ENCODE peak calls at places on chromosomes 6 and 20, in seven cellular contexts. M is transverse colon, R is HCT116, O is heart left ventricle, Z is adrenal gland, Q is lower leg skin, X is A549. B is an unnamed sample.

GRCh38 chr20:38588303-38588702 is 7.3 kb downstream of the ADIG start:
- DNase-seq in X (no peak), M (no peak), Z (no peak), R (no peak), Q (no peak), O (no peak), B (no peak)

GRCh38 chr20:50585214-50585613 is 75.0 kb downstream of the PTPN1 start:
- DNase-seq in M (no peak), R (no peak), Z (no peak), O (no peak), X (no peak), Q (no peak), B (no peak)

GRCh38 chr6:16739329-16739801 is 21.9 kb downstream of the ATXN1 start:
- DNase-seq in O (no peak), R (no peak), Z (no peak), X (no peak), Q (no peak), M (no peak), B (peak; percentile 55)

GRCh38 chr6:101208152-101208551 is 185.4 kb upstream of the GRIK2 start:
- DNase-seq in R (no peak), X (no peak), O (no peak), M (peak; percentile 68), Z (no peak), Q (no peak), B (no peak)

GRCh38 chr6:98636941-98637340 is 197.4 kb upstream of the POU3F2 start:
- DNase-seq in X (no peak), Z (no peak), Q (no peak), R (no peak), O (no peak), M (no peak), B (no peak)

GRCh38 chr20:6178537-6178936 is 55.7 kb upstream of the FERMT1 start:
- DNase-seq in R (peak; percentile 22), X (no peak), Z (no peak), O (no peak), Q (no peak), M (no peak), B (no peak)

GRCh38 chr6:28446818-28447511 is 3.7 kb upstream of the ZSCAN23 start:
- DNase-seq in X (no peak), Z (no peak), R (no peak), Q (no peak), O (no peak), M (no peak), B (no peak)

GRCh38 chr6:134481953-134482352 is 164.0 kb upstream of the SGK1 start:
- DNase-seq in R (no peak), Q (no peak), X (no peak), O (no peak), Z (no peak), M (no peak), B (no peak)

GRCh38 chr6:131059486-131059885 is 3.6 kb downstream of the EPB41L2 start:
- DNase-seq in O (no peak), Q (no peak), M (no peak), R (no peak), Z (no peak), X (peak; percentile 13), B (no peak)

GRCh38 chr6:90296346-90297123 is at the start of gene BACH2:
- DNase-seq in R (peak; percentile 68), Q (peak; percentile 97), M (peak; percentile 93), O (peak; percentile 91), Z (peak; percentile 84), X (peak; percentile 52), B (peak; percentile 95)
- TF ChIP-seq POLR2A in R (no peak), Q (no peak), M (peak; percentile 25), O (no peak), Z (no peak), X (no peak), B (peak; percentile 73)

DNA sequence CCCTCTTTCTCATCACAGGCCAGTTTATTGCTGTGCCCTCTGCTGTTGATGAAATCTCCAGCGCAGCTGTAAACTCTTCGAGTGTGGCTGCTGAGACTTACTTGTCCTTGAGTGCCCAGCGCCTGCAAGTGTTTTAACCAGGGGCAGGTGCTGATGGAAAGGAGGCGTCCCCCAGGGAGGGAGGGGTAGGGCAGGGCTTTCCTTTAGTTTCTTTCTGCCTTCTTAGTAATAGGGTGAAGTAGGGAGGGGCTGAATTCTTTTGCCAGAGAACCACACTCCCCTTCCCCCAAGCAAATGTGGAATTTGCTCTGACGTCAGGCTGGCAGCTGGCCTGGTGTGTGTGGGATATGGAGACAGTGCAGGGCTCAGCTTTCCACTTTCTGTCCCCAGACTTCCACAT is 61.2 kb downstream of the IGF2R start:
- DNase-seq in X (no peak), R (no peak), O (peak; percentile 89), Q (peak; percentile 94), Z (peak; percentile 80), M (peak; percentile 71), B (no peak)
- TF ChIP-seq CTCF in X (no peak), R (no peak), O (no peak), Q (no peak), Z (no peak), M (no peak), B (no peak)

GRCh38 chr6:42217523-42218367 is at the start of gene MRPS10:
- DNase-seq in M (peak; percentile 93), R (peak; percentile 95), O (peak; percentile 93), X (peak; percentile 85), Z (peak; percentile 90), Q (peak; percentile 98), B (peak; percentile 90)
- TF ChIP-seq POLR2A in M (peak; percentile 83), R (peak; percentile 71), O (no peak), X (peak; percentile 66), Z (peak; percentile 73), Q (no peak), B (peak; percentile 45)

DNA sequence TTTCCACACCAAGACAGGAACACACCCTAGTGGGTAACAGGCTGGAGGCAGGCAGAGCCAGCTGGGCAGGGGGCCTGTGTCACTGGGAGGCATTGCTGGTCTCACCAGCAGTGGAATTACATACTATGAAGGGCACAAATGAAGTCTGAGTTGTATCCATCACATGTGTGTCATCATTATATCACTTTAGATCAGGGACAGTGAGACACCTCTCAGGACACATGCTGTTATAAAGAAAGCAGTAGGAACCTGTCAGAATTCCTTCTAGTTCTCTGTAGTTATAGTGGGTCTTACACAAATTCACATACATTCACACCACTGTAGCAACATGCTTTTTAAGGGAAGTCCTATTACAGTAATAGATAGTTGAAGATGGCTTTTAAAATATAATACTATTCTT is 63.5 kb upstream of the FYN start:
- DNase-seq in Z (no peak), X (no peak), M (no peak), O (no peak), R (no peak), Q (no peak), B (no peak)
- TF ChIP-seq CTCF in Z (no peak), X (no peak), M (no peak), O (no peak), R (no peak), Q (no peak), B (no peak)

GRCh38 chr20:36462440-36463211 is 78.7 kb upstream of the MYL9 start:
- DNase-seq in Q (peak; percentile 93), X (no peak), R (no peak), M (peak; percentile 43), O (peak; percentile 86), Z (peak; percentile 59), B (peak; percentile 22)
- TF ChIP-seq POLR2A in Q (no peak), X (peak; percentile 23), R (no peak), M (peak; percentile 35), O (no peak), Z (no peak), B (no peak)

GRCh38 chr6:99905209-99906106 is 88.6 kb downstream of the MCHR2 start:
- DNase-seq in M (no peak), R (peak; percentile 60), X (peak; percentile 3), O (no peak), Z (no peak), Q (no peak), B (no peak)
- TF ChIP-seq CTCF in M (peak; percentile 25), R (peak; percentile 70), X (peak; percentile 46), O (peak; percentile 22), Z (peak; percentile 48), Q (no peak), B (no peak)

GRCh38 chr6:18264338-18265098 is at the start of gene DEK:
- DNase-seq in Z (peak; percentile 89), R (peak; percentile 58), Q (peak; percentile 97), O (peak; percentile 91), X (peak; percentile 51), M (peak; percentile 89), B (peak; percentile 85)
- TF ChIP-seq POLR2A in Z (peak; percentile 52), R (no peak), Q (no peak), O (no peak), X (no peak), M (peak; percentile 30), B (peak; percentile 47)

DNA sequence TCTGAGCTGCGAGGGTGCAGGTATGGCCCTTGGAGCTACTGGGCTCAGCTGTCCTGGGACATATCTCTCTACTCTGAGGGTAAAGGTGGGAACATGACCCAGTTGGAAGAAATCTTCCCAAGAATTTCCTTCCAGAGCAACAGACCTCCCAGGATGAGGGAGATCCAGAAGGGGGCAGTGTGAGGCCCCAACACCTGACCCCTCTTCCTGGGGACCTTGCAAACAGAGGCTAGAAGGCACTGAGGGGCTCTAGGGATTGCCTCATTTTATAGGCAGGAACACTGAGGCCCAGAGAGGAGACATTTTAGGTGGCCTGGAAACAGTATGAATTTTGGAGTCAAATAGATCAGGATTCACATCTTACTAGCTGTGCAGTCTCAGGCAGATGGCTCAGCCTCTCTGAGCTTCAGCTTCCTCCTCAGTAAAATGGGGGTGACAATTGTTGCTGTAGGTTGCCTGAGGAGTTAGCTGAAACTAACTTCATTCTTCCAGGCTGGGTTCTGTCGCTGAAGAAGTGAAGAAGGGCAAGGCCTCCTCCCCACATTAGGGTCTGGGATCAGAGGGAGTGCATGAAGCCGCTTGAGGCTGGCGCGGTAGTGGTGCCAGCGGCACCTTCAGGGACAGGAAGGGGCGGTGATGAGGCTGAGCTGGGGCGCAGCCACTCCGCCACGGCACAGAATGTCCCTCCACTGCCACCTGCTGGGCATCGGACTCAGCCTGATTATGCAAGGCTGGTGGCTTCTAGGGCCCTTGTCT is 11.4 kb downstream of the KCNK17 start:
- DNase-seq in M (peak; percentile 91), Z (peak; percentile 85), X (peak; percentile 78), O (peak; percentile 71), R (peak; percentile 74), Q (peak; percentile 96), B (peak; percentile 80)
- TF ChIP-seq CTCF in M (peak; percentile 84), Z (peak; percentile 96), X (peak; percentile 71), O (peak; percentile 81), R (peak; percentile 90), Q (no peak), B (peak; percentile 91)

GRCh38 chr6:53892707-53893106 is 97.9 kb downstream of the LRRC1 start:
- DNase-seq in M (no peak), R (no peak), X (no peak), Q (no peak), O (no peak), Z (no peak), B (no peak)
- TF ChIP-seq POLR2A in M (no peak), R (no peak), X (no peak), Q (no peak), O (no peak), Z (no peak), B (no peak)

GRCh38 chr6:66200390-66200789 is 493.4 kb upstream of the EYS start:
- DNase-seq in O (no peak), M (no peak), Z (no peak), R (no peak), Q (no peak), X (no peak), B (no peak)
- TF ChIP-seq CTCF in O (no peak), M (no peak), Z (no peak), R (no peak), Q (no peak), X (no peak), B (no peak)